ENCODE peak calls at places on chromosome 3, in ten cellular contexts. V is transverse colon, U is H1, Z is stomach, H is A549, J is esophagus muscularis mucosa, W is tibial nerve, G is sigmoid colon, K is K562, Q is SK-N-SH. S is an unnamed sample.
A peak's percentile ranks its signal among the peaks of the same experiment; 100 is the strongest.

GRCh38 chr3:189334064-189334920 is 162.5 kb downstream of the TPRG1 start:
- DNase-seq in V (no peak), U (no peak), Z (no peak), H (peak; percentile 78), J (no peak), W (no peak), G (no peak), K (no peak), Q (no peak), S (no peak)

GRCh38 chr3:137972401-137972800 is 37.6 kb upstream of the CLDN18 start:
- DNase-seq in V (no peak), U (no peak), Z (no peak), H (no peak), J (no peak), W (no peak), G (no peak), K (no peak), Q (no peak), S (no peak)

GRCh38 chr3:79361748-79362378 is 405.9 kb downstream of the ROBO1 start:
- DNase-seq in V (no peak), U (no peak), Z (no peak), H (peak; percentile 42), J (no peak), W (no peak), G (no peak), K (no peak), Q (peak; percentile 36), S (no peak)

GRCh38 chr3:188918086-188918485 is 253.7 kb upstream of the TPRG1 start:
- DNase-seq in V (no peak), U (no peak), Z (no peak), H (no peak), J (no peak), W (no peak), G (no peak), K (no peak), Q (no peak), S (no peak)

GRCh38 chr3:48504051-48504946 is at the start of gene SHISA5:
- DNase-seq in V (peak; percentile 78), U (no peak), Z (peak; percentile 76), H (peak; percentile 24), J (no peak), W (peak; percentile 65), G (peak; percentile 90), K (peak; percentile 74), Q (peak; percentile 83), S (peak; percentile 87)

GRCh38 chr3:98343647-98344507 is 9.8 kb upstream of the OR5K4 start:
- DNase-seq in V (peak; percentile 9), U (peak; percentile 76), Z (no peak), H (peak; percentile 53), J (no peak), W (no peak), G (no peak), K (peak; percentile 19), Q (peak; percentile 22), S (no peak)

GRCh38 chr3:146590521-146590920 is 14.6 kb downstream of the PLSCR5 start:
- DNase-seq in V (no peak), U (no peak), Z (no peak), H (no peak), J (no peak), W (no peak), G (no peak), K (no peak), Q (no peak), S (no peak)

GRCh38 chr3:141646760-141647561 is 91.1 kb upstream of the RNF7 start:
- DNase-seq in V (peak; percentile 50), U (no peak), Z (no peak), H (peak; percentile 80), J (no peak), W (no peak), G (no peak), K (peak; percentile 62), Q (peak; percentile 70), S (peak; percentile 62)

GRCh38 chr3:94293793-94294195 is 230.9 kb downstream of the NSUN3 start:
- DNase-seq in V (no peak), U (no peak), Z (no peak), H (no peak), J (no peak), W (no peak), G (no peak), K (no peak), Q (no peak), S (no peak)

GRCh38 chr3:111578867-111579266 is 16.3 kb downstream of the ZBED2 start:
- DNase-seq in V (no peak), U (no peak), Z (no peak), H (no peak), J (no peak), W (no peak), G (no peak), K (no peak), Q (no peak), S (no peak)

GRCh38 chr3:58899953-58900298 is 149.9 kb downstream of the CFAP20DC start:
- DNase-seq in V (no peak), U (no peak), Z (no peak), H (no peak), J (no peak), W (no peak), G (no peak), K (peak; percentile 4), Q (peak; percentile 12), S (no peak)

GRCh38 chr3:140585828-140586227 is 92.0 kb upstream of the TRIM42 start:
- DNase-seq in V (no peak), U (no peak), Z (no peak), H (no peak), J (peak; percentile 78), W (no peak), G (no peak), K (no peak), Q (no peak), S (no peak)

GRCh38 chr3:140442621-140443020 is 235.2 kb upstream of the TRIM42 start:
- DNase-seq in V (no peak), U (no peak), Z (no peak), H (no peak), J (no peak), W (no peak), G (no peak), K (no peak), Q (no peak), S (no peak)

GRCh38 chr3:171892457-171892856 is 49.3 kb downstream of the TMEM212 start:
- DNase-seq in V (no peak), U (no peak), Z (no peak), H (no peak), J (no peak), W (no peak), G (no peak), K (no peak), Q (no peak), S (no peak)
- TF ChIP-seq EP300 in V (no peak), U (no peak), Z (no peak), H (no peak), J (no peak), W (no peak), G (no peak), K (no peak), Q (no peak), S (no peak)

GRCh38 chr3:49654955-49655556 is 19.1 kb upstream of the APEH start:
- DNase-seq in V (peak; percentile 60), U (no peak), Z (peak; percentile 44), H (no peak), J (no peak), W (no peak), G (no peak), K (no peak), Q (no peak), S (no peak)
- TF ChIP-seq EP300 in V (no peak), U (no peak), Z (no peak), H (no peak), J (no peak), W (no peak), G (no peak), K (no peak), Q (no peak), S (no peak)

GRCh38 chr3:127722928-127723603 is 50.3 kb downstream of the ABTB1 start:
- DNase-seq in V (no peak), U (no peak), Z (no peak), H (no peak), J (no peak), W (no peak), G (no peak), K (no peak), Q (peak; percentile 54), S (peak; percentile 8)
- TF ChIP-seq EP300 in V (no peak), U (no peak), Z (no peak), H (no peak), J (no peak), W (no peak), G (no peak), K (no peak), Q (no peak), S (no peak)

GRCh38 chr3:126704494-126705214 is 614 bp downstream of the CHCHD6 start:
- DNase-seq in V (no peak), U (no peak), Z (no peak), H (no peak), J (peak; percentile 91), W (no peak), G (no peak), K (no peak), Q (peak; percentile 58), S (no peak)

GRCh38 chr3:126699011-126699410 is 5.0 kb upstream of the CHCHD6 start:
- DNase-seq in V (no peak), U (peak; percentile 34), Z (no peak), H (no peak), J (no peak), W (no peak), G (no peak), K (no peak), Q (no peak), S (no peak)

GRCh38 chr3:126706631-126707030 is 2.6 kb downstream of the CHCHD6 start:
- DNase-seq in V (no peak), U (no peak), Z (no peak), H (no peak), J (no peak), W (no peak), G (no peak), K (no peak), Q (no peak), S (no peak)

DNA sequence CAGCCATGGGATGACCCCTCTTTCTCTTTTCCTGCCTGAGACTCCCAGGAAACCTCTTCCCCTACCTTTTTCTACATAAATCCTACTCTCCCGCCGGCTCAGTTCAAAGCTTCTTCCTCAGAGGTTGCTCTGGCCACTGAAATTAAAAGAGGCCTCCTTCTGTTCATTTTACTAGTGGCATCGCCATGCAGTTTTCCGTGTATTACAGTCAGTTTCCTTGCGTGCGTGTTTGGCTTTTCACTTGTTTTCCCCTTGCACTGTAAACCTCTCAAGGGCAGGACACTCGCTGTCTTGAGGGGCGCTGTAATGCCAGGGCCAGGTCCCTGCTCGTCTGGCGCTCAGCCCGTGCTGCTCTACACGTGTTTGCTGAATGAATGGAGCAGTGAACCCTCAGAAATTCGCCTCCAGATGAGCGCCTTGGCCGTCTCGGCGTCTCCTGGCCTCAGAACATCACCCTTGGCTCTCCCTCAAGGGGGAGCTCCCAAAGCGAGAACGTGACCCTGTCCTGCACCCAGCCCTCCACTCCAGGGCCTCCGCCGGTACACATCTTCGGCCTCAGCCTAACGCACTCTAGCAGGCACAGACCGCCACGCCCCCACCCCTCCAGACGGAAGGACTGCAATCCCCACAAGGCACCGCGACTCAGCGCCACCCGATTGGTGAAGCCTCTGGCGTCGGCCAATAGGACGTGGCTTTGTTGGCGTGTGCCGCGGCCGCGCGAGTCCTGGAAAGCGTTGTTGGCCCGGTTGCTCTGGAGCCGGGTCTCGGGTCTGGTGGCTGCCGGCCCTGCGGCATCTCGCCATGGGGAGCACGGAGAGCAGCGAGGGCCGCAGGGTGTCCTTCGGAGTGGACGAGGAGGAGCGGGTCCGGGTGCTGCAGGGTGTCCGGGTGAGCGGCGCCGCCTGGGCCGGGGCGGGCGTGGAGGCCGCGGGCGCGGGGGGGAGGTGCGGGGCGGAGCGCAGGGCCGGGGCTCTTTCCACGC is at the start of gene CHCHD6:
- DNase-seq in V (peak; percentile 95), U (peak; percentile 97), Z (peak; percentile 95), H (peak; percentile 97), J (peak; percentile 99), W (peak; percentile 95), G (peak; percentile 97), K (peak; percentile 99), Q (peak; percentile 99), S (peak; percentile 97)
- TF ChIP-seq EP300 in V (no peak), U (no peak), Z (no peak), H (no peak), J (no peak), W (no peak), G (no peak), K (no peak), Q (no peak), S (no peak)

S was measured in ovary.